ENCODE peak calls at places on chromosomes 12 and 14, in seven cellular contexts. One of them, this sample, is unnamed.

GRCh38 chr14:63899953-63900352 is 47.1 kb downstream of the SYNE2 start:
- DNase-seq in upper lobe of left lung: no peak
- DNase-seq in neural crest cell: no peak
- DNase-seq in activated T-cell treated with anti-CD3 and anti-CD28 coated beads, Interleukin-2, amount 50 U/mL, for 72 hours: no peak
- DNase-seq in ELF-1: no peak
- DNase-seq in dorsolateral prefrontal cortex: no peak
- DNase-seq in A549: no peak
- DNase-seq in this sample: no peak

GRCh38 chr12:18681818-18682217 is 56.0 kb downstream of the PLCZ1 start:
- DNase-seq in upper lobe of left lung: no peak
- DNase-seq in neural crest cell: no peak
- DNase-seq in activated T-cell treated with anti-CD3 and anti-CD28 coated beads, Interleukin-2, amount 50 U/mL, for 72 hours: no peak
- DNase-seq in ELF-1: no peak
- DNase-seq in dorsolateral prefrontal cortex: no peak
- DNase-seq in A549: no peak
- DNase-seq in this sample: no peak

GRCh38 chr12:91811481-91812287 is 334.0 kb downstream of the BTG1 start:
- DNase-seq in upper lobe of left lung: peak
- DNase-seq in neural crest cell: peak
- DNase-seq in activated T-cell treated with anti-CD3 and anti-CD28 coated beads, Interleukin-2, amount 50 U/mL, for 72 hours: peak
- DNase-seq in ELF-1: peak
- DNase-seq in dorsolateral prefrontal cortex: peak
- DNase-seq in A549: peak
- DNase-seq in this sample: peak

GRCh38 chr12:64825143-64826011 is 930 bp downstream of the TBC1D30 start:
- DNase-seq in upper lobe of left lung: no peak
- DNase-seq in neural crest cell: no peak
- DNase-seq in activated T-cell treated with anti-CD3 and anti-CD28 coated beads, Interleukin-2, amount 50 U/mL, for 72 hours: no peak
- DNase-seq in ELF-1: peak
- DNase-seq in dorsolateral prefrontal cortex: no peak
- DNase-seq in A549: no peak
- DNase-seq in this sample: no peak

GRCh38 chr12:85625467-85625866 is 210.7 kb downstream of the RASSF9 start:
- DNase-seq in upper lobe of left lung: no peak
- DNase-seq in neural crest cell: no peak
- DNase-seq in activated T-cell treated with anti-CD3 and anti-CD28 coated beads, Interleukin-2, amount 50 U/mL, for 72 hours: no peak
- DNase-seq in ELF-1: no peak
- DNase-seq in dorsolateral prefrontal cortex: no peak
- DNase-seq in A549: no peak
- DNase-seq in this sample: no peak

GRCh38 chr14:91829511-91829910 is 37.8 kb downstream of the TC2N start:
- DNase-seq in upper lobe of left lung: no peak
- DNase-seq in neural crest cell: no peak
- DNase-seq in activated T-cell treated with anti-CD3 and anti-CD28 coated beads, Interleukin-2, amount 50 U/mL, for 72 hours: no peak
- DNase-seq in ELF-1: no peak
- DNase-seq in dorsolateral prefrontal cortex: no peak
- DNase-seq in A549: no peak
- DNase-seq in this sample: no peak

GRCh38 chr14:104421401-104421821 is 158.2 kb upstream of the C14orf180 start:
- DNase-seq in upper lobe of left lung: peak
- DNase-seq in neural crest cell: no peak
- DNase-seq in activated T-cell treated with anti-CD3 and anti-CD28 coated beads, Interleukin-2, amount 50 U/mL, for 72 hours: no peak
- DNase-seq in ELF-1: no peak
- DNase-seq in dorsolateral prefrontal cortex: no peak
- DNase-seq in A549: no peak
- DNase-seq in this sample: no peak

GRCh38 chr12:57716305-57716704 is 22.2 kb downstream of the AGAP2 start:
- DNase-seq in upper lobe of left lung: no peak
- DNase-seq in neural crest cell: no peak
- DNase-seq in activated T-cell treated with anti-CD3 and anti-CD28 coated beads, Interleukin-2, amount 50 U/mL, for 72 hours: no peak
- DNase-seq in ELF-1: no peak
- DNase-seq in dorsolateral prefrontal cortex: no peak
- DNase-seq in A549: no peak
- DNase-seq in this sample: no peak

GRCh38 chr12:24078318-24078765 is 128.9 kb upstream of the SOX5 start:
- DNase-seq in upper lobe of left lung: no peak
- DNase-seq in neural crest cell: no peak
- DNase-seq in activated T-cell treated with anti-CD3 and anti-CD28 coated beads, Interleukin-2, amount 50 U/mL, for 72 hours: no peak
- DNase-seq in ELF-1: peak
- DNase-seq in dorsolateral prefrontal cortex: no peak
- DNase-seq in A549: no peak
- DNase-seq in this sample: peak

GRCh38 chr12:50505945-50506344 is 1.2 kb downstream of the DIP2B start:
- DNase-seq in upper lobe of left lung: peak
- DNase-seq in neural crest cell: no peak
- DNase-seq in activated T-cell treated with anti-CD3 and anti-CD28 coated beads, Interleukin-2, amount 50 U/mL, for 72 hours: no peak
- DNase-seq in ELF-1: no peak
- DNase-seq in dorsolateral prefrontal cortex: peak
- DNase-seq in A549: no peak
- DNase-seq in this sample: peak

GRCh38 chr12:51441583-51441982 is 17.0 kb downstream of the SLC4A8 start:
- DNase-seq in upper lobe of left lung: no peak
- DNase-seq in neural crest cell: no peak
- DNase-seq in activated T-cell treated with anti-CD3 and anti-CD28 coated beads, Interleukin-2, amount 50 U/mL, for 72 hours: no peak
- DNase-seq in ELF-1: no peak
- DNase-seq in dorsolateral prefrontal cortex: peak
- DNase-seq in A549: no peak
- DNase-seq in this sample: no peak

GRCh38 chr12:65684906-65685305 is 139.4 kb upstream of the HMGA2 start:
- DNase-seq in upper lobe of left lung: no peak
- DNase-seq in neural crest cell: no peak
- DNase-seq in activated T-cell treated with anti-CD3 and anti-CD28 coated beads, Interleukin-2, amount 50 U/mL, for 72 hours: no peak
- DNase-seq in ELF-1: no peak
- DNase-seq in dorsolateral prefrontal cortex: no peak
- DNase-seq in A549: no peak
- DNase-seq in this sample: no peak

GRCh38 chr12:96141216-96141944 is 52.8 kb upstream of the ELK3 start:
- DNase-seq in upper lobe of left lung: no peak
- DNase-seq in neural crest cell: no peak
- DNase-seq in activated T-cell treated with anti-CD3 and anti-CD28 coated beads, Interleukin-2, amount 50 U/mL, for 72 hours: no peak
- DNase-seq in ELF-1: peak
- DNase-seq in dorsolateral prefrontal cortex: no peak
- DNase-seq in A549: no peak
- DNase-seq in this sample: no peak

GRCh38 chr12:42732908-42733411 is 143.4 kb upstream of the PRICKLE1 start:
- DNase-seq in upper lobe of left lung: no peak
- DNase-seq in neural crest cell: no peak
- DNase-seq in activated T-cell treated with anti-CD3 and anti-CD28 coated beads, Interleukin-2, amount 50 U/mL, for 72 hours: no peak
- DNase-seq in ELF-1: no peak
- DNase-seq in dorsolateral prefrontal cortex: no peak
- DNase-seq in A549: no peak
- DNase-seq in this sample: no peak

GRCh38 chr14:61145258-61145902 is 135.8 kb downstream of the TMEM30B start:
- DNase-seq in upper lobe of left lung: no peak
- DNase-seq in neural crest cell: no peak
- DNase-seq in activated T-cell treated with anti-CD3 and anti-CD28 coated beads, Interleukin-2, amount 50 U/mL, for 72 hours: no peak
- DNase-seq in ELF-1: no peak
- DNase-seq in dorsolateral prefrontal cortex: no peak
- DNase-seq in A549: no peak
- DNase-seq in this sample: peak

GRCh38 chr12:78359530-78359929 is 505.0 kb upstream of the SYT1 start:
- DNase-seq in upper lobe of left lung: no peak
- DNase-seq in neural crest cell: no peak
- DNase-seq in activated T-cell treated with anti-CD3 and anti-CD28 coated beads, Interleukin-2, amount 50 U/mL, for 72 hours: no peak
- DNase-seq in ELF-1: no peak
- DNase-seq in dorsolateral prefrontal cortex: no peak
- DNase-seq in A549: no peak
- DNase-seq in this sample: peak

This sample was measured in cardiac muscle cell.